ENCODE peak calls at places on chromosomes 4 and X, in six cellular contexts. One of them, this sample, is unnamed.

GRCh38 chrX:74343970-74344622 is 40.1 kb downstream of the ZCCHC13 start:
- DNase-seq in endothelial cell of umbilical vein: peak
- DNase-seq in A549: peak
- DNase-seq in HepG2: peak
- DNase-seq in K562: peak
- DNase-seq in GM12878: peak
- DNase-seq in this sample: peak

GRCh38 chr4:138181288-138181687 is 60.9 kb downstream of the SLC7A11 start:
- DNase-seq in endothelial cell of umbilical vein: no peak
- DNase-seq in A549: no peak
- DNase-seq in HepG2: no peak
- DNase-seq in K562: no peak
- DNase-seq in GM12878: no peak
- DNase-seq in this sample: no peak

GRCh38 chr4:74612837-74613236 is 167.9 kb downstream of the AREG start:
- DNase-seq in endothelial cell of umbilical vein: no peak
- DNase-seq in A549: no peak
- DNase-seq in HepG2: no peak
- DNase-seq in K562: no peak
- DNase-seq in GM12878: no peak
- DNase-seq in this sample: no peak

GRCh38 chr4:174420317-174420716 is 102.0 kb downstream of the HPGD start:
- DNase-seq in endothelial cell of umbilical vein: no peak
- DNase-seq in A549: no peak
- DNase-seq in HepG2: no peak
- DNase-seq in K562: peak
- DNase-seq in GM12878: no peak
- DNase-seq in this sample: no peak

GRCh38 chr4:153045111-153045982 is 109.2 kb downstream of the FHDC1 start:
- DNase-seq in endothelial cell of umbilical vein: no peak
- DNase-seq in A549: no peak
- DNase-seq in HepG2: no peak
- DNase-seq in K562: no peak
- DNase-seq in GM12878: no peak
- DNase-seq in this sample: peak

GRCh38 chrX:139972629-139973257 is 7.4 kb upstream of the CXorf66 start:
- DNase-seq in endothelial cell of umbilical vein: no peak
- DNase-seq in A549: no peak
- DNase-seq in HepG2: no peak
- DNase-seq in K562: no peak
- DNase-seq in GM12878: no peak
- DNase-seq in this sample: no peak

GRCh38 chr4:82780398-82781231 is 18.0 kb downstream of the SCD5 start:
- DNase-seq in endothelial cell of umbilical vein: peak
- DNase-seq in A549: peak
- DNase-seq in HepG2: peak
- DNase-seq in K562: no peak
- DNase-seq in GM12878: no peak
- DNase-seq in this sample: no peak

GRCh38 chr4:119977546-119977945 is 89.1 kb downstream of the MAD2L1 start:
- DNase-seq in endothelial cell of umbilical vein: no peak
- DNase-seq in A549: no peak
- DNase-seq in HepG2: no peak
- DNase-seq in K562: no peak
- DNase-seq in GM12878: no peak
- DNase-seq in this sample: no peak

GRCh38 chr4:119113033-119113655 is 22.5 kb upstream of the MYOZ2 start:
- DNase-seq in endothelial cell of umbilical vein: peak
- DNase-seq in A549: peak
- DNase-seq in HepG2: no peak
- DNase-seq in K562: no peak
- DNase-seq in GM12878: no peak
- DNase-seq in this sample: peak

GRCh38 chr4:32140636-32141035 is 1420.5 kb downstream of the PCDH7 start:
- DNase-seq in endothelial cell of umbilical vein: peak
- DNase-seq in A549: peak
- DNase-seq in HepG2: no peak
- DNase-seq in K562: no peak
- DNase-seq in GM12878: no peak
- DNase-seq in this sample: peak

GRCh38 chrX:40947276-40947675 is 138.0 kb upstream of the USP9X start:
- DNase-seq in endothelial cell of umbilical vein: no peak
- DNase-seq in A549: no peak
- DNase-seq in HepG2: no peak
- DNase-seq in K562: no peak
- DNase-seq in GM12878: no peak
- DNase-seq in this sample: no peak

GRCh38 chr4:27638163-27638915 is 777.7 kb downstream of the STIM2 start:
- DNase-seq in endothelial cell of umbilical vein: no peak
- DNase-seq in A549: no peak
- DNase-seq in HepG2: no peak
- DNase-seq in K562: no peak
- DNase-seq in GM12878: no peak
- DNase-seq in this sample: no peak

GRCh38 chr4:8181844-8182243 is 17.2 kb upstream of the SH3TC1 start:
- DNase-seq in endothelial cell of umbilical vein: no peak
- DNase-seq in A549: peak
- DNase-seq in HepG2: no peak
- DNase-seq in K562: no peak
- DNase-seq in GM12878: no peak
- DNase-seq in this sample: no peak

GRCh38 chr4:121227254-121227867 is 63.2 kb upstream of the TNIP3 start:
- DNase-seq in endothelial cell of umbilical vein: no peak
- DNase-seq in A549: no peak
- DNase-seq in HepG2: no peak
- DNase-seq in K562: no peak
- DNase-seq in GM12878: peak
- DNase-seq in this sample: no peak

GRCh38 chrX:108439961-108440696 is 491 bp downstream of the COL4A5 start:
- DNase-seq in endothelial cell of umbilical vein: peak
- DNase-seq in A549: no peak
- DNase-seq in HepG2: no peak
- DNase-seq in K562: peak
- DNase-seq in GM12878: no peak
- DNase-seq in this sample: peak

GRCh38 chr4:13627185-13627605 is 330 bp downstream of the BOD1L1 start:
- DNase-seq in endothelial cell of umbilical vein: peak
- DNase-seq in A549: no peak
- DNase-seq in HepG2: no peak
- DNase-seq in K562: no peak
- DNase-seq in GM12878: no peak
- DNase-seq in this sample: peak

GRCh38 chrX:47146121-47146935 is 1.3 kb downstream of the RBM10 start:
- DNase-seq in endothelial cell of umbilical vein: no peak
- DNase-seq in A549: no peak
- DNase-seq in HepG2: no peak
- DNase-seq in K562: no peak
- DNase-seq in GM12878: no peak
- DNase-seq in this sample: peak

GRCh38 chr4:11623726-11624037 is 195.0 kb upstream of the HS3ST1 start:
- DNase-seq in endothelial cell of umbilical vein: peak
- DNase-seq in A549: peak
- DNase-seq in HepG2: no peak
- DNase-seq in K562: no peak
- DNase-seq in GM12878: no peak
- DNase-seq in this sample: peak

GRCh38 chr4:26171953-26172352 is 148.9 kb upstream of the RBPJ start:
- DNase-seq in endothelial cell of umbilical vein: no peak
- DNase-seq in A549: no peak
- DNase-seq in HepG2: no peak
- DNase-seq in K562: no peak
- DNase-seq in GM12878: no peak
- DNase-seq in this sample: no peak

GRCh38 chr4:40112393-40112792 is 55.7 kb downstream of the N4BP2 start:
- DNase-seq in endothelial cell of umbilical vein: no peak
- DNase-seq in A549: no peak
- DNase-seq in HepG2: no peak
- DNase-seq in K562: no peak
- DNase-seq in GM12878: no peak
- DNase-seq in this sample: no peak

GRCh38 chr4:53235547-53235946 is 130.3 kb downstream of the SCFD2 start:
- DNase-seq in endothelial cell of umbilical vein: no peak
- DNase-seq in A549: no peak
- DNase-seq in HepG2: no peak
- DNase-seq in K562: no peak
- DNase-seq in GM12878: peak
- DNase-seq in this sample: no peak

GRCh38 chrX:136198678-136199243 is 51.4 kb downstream of the FHL1 start:
- DNase-seq in endothelial cell of umbilical vein: no peak
- DNase-seq in A549: no peak
- DNase-seq in HepG2: no peak
- DNase-seq in K562: no peak
- DNase-seq in GM12878: no peak
- DNase-seq in this sample: no peak

GRCh38 chr4:15232725-15233597 is 194.9 kb upstream of the C1QTNF7 start:
- DNase-seq in endothelial cell of umbilical vein: peak
- DNase-seq in A549: no peak
- DNase-seq in HepG2: peak
- DNase-seq in K562: no peak
- DNase-seq in GM12878: no peak
- DNase-seq in this sample: no peak

GRCh38 chr4:68724922-68725321 is 54.5 kb upstream of the UGT2B15 start:
- DNase-seq in endothelial cell of umbilical vein: no peak
- DNase-seq in A549: no peak
- DNase-seq in HepG2: no peak
- DNase-seq in K562: no peak
- DNase-seq in GM12878: no peak
- DNase-seq in this sample: no peak

GRCh38 chr4:22874334-22874912 is 181.7 kb downstream of the GBA3 start:
- DNase-seq in endothelial cell of umbilical vein: no peak
- DNase-seq in A549: no peak
- DNase-seq in HepG2: no peak
- DNase-seq in K562: no peak
- DNase-seq in GM12878: no peak
- DNase-seq in this sample: no peak

GRCh38 chr4:22875592-22876257 is 183.0 kb downstream of the GBA3 start:
- DNase-seq in endothelial cell of umbilical vein: no peak
- DNase-seq in A549: no peak
- DNase-seq in HepG2: no peak
- DNase-seq in K562: no peak
- DNase-seq in GM12878: no peak
- DNase-seq in this sample: no peak

GRCh38 chr4:22876281-22876680 is 183.5 kb downstream of the GBA3 start:
- DNase-seq in endothelial cell of umbilical vein: no peak
- DNase-seq in A549: no peak
- DNase-seq in HepG2: no peak
- DNase-seq in K562: no peak
- DNase-seq in GM12878: no peak
- DNase-seq in this sample: no peak

GRCh38 chr4:22873899-22874298 is 181.2 kb downstream of the GBA3 start:
- DNase-seq in endothelial cell of umbilical vein: no peak
- DNase-seq in A549: no peak
- DNase-seq in HepG2: no peak
- DNase-seq in K562: no peak
- DNase-seq in GM12878: no peak
- DNase-seq in this sample: no peak

GRCh38 chr4:22877653-22878052 is 184.9 kb downstream of the GBA3 start:
- DNase-seq in endothelial cell of umbilical vein: no peak
- DNase-seq in A549: no peak
- DNase-seq in HepG2: no peak
- DNase-seq in K562: no peak
- DNase-seq in GM12878: no peak
- DNase-seq in this sample: no peak
- TF ChIP-seq MYC in endothelial cell of umbilical vein: no peak
- TF ChIP-seq MYC in A549: no peak
- TF ChIP-seq MYC in HepG2: no peak
- TF ChIP-seq MYC in K562: no peak
- TF ChIP-seq MYC in GM12878: no peak
- TF ChIP-seq MYC in this sample: no peak

DNA sequence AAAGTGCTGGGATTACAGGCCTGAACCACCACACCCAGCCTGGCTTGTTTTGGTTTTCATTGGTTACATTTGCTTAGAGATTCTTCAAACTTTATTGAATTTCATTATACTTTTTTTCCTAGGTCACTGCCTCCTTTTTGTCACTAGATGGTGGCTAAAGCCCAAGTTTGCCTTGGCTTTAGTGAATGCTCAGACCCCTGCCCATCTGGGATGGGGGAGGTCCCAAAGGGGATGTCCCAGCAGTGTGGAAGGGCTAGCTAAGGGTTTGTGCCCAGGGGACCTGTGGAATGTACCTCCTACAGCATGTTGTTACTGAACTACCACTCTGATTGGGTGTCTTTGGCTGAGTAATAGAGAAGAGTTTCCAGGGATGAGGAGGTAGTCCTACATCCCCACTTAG is 58.4 kb downstream of the CEP135 start:
- DNase-seq in endothelial cell of umbilical vein: no peak
- DNase-seq in A549: no peak
- DNase-seq in HepG2: no peak
- DNase-seq in K562: no peak
- DNase-seq in GM12878: no peak
- DNase-seq in this sample: peak
- TF ChIP-seq MAX in endothelial cell of umbilical vein: no peak
- TF ChIP-seq MAX in A549: no peak
- TF ChIP-seq MAX in HepG2: no peak
- TF ChIP-seq MAX in K562: no peak
- TF ChIP-seq MAX in GM12878: no peak
- TF ChIP-seq MAX in this sample: no peak

DNA sequence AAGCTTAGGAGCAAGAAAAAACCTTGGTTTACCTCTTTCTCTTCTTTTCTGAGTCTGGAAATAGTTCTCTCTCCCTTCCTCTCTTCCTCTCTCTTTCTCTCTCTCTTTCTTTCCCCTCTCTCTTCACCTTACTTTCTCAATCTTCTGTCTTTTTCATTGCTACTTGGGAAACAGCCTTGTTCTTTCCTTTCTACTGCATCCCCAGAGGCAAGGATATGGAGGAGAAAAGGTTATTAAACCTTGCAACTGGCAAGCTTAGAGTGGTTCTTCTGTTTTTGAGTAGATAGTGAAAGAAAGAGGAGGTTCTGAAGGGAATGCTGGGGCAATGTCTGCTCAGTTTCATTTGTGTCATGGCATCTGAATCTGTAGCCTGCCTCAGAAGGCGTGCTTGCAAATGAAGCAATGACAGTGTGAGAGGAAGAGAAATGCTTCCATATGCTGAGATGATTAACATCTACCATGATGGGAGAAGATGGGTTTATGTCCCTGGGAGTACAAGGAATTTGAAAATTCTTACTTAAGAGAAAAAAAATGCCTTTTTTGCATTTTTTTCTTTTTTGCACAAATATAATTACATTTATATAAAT is 190.6 kb downstream of the CEP135 start:
- DNase-seq in endothelial cell of umbilical vein: no peak
- DNase-seq in A549: no peak
- DNase-seq in HepG2: no peak
- DNase-seq in K562: no peak
- DNase-seq in GM12878: no peak
- DNase-seq in this sample: no peak
- TF ChIP-seq MYC in endothelial cell of umbilical vein: no peak
- TF ChIP-seq MYC in A549: no peak
- TF ChIP-seq MYC in HepG2: no peak
- TF ChIP-seq MYC in K562: no peak
- TF ChIP-seq MYC in GM12878: no peak
- TF ChIP-seq MYC in this sample: no peak

DNA sequence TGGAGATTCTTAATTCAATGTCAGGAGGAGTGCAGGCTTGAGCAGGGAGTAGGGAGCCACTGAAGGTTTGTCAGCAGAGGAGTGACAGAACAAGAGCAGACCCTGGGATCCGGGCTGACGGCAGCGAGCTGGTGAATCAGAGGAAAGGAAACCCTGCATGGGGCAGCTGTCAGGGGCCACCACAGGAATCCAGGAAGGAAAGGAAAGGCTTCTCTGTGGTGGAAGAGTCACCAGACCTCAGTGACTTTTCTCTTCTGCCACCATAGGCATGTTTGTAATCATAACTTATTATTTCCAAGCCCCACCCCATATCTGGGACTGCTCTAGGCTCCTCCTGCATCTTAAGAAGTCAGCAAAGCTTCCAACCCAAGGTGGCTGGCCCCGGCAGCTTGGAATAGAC is 150.9 kb downstream of the BCOR start:
- DNase-seq in endothelial cell of umbilical vein: peak
- DNase-seq in A549: no peak
- DNase-seq in HepG2: no peak
- DNase-seq in K562: no peak
- DNase-seq in GM12878: no peak
- DNase-seq in this sample: peak
- TF ChIP-seq MAX in endothelial cell of umbilical vein: no peak
- TF ChIP-seq MAX in A549: no peak
- TF ChIP-seq MAX in HepG2: no peak
- TF ChIP-seq MAX in K562: no peak
- TF ChIP-seq MAX in GM12878: no peak
- TF ChIP-seq MAX in this sample: no peak